ENCODE peak calls at places on chromosomes 12 and 14, in eight cellular contexts. One of them, this sample, is unnamed.

GRCh38 chr12:66438601-66439000 is 136.3 kb downstream of the HELB start:
- DNase-seq in cerebellum: no peak
- DNase-seq in SW 1271: no peak
- DNase-seq in effector memory CD8-positive, alpha-beta T cell: no peak
- DNase-seq in COR-L47: no peak
- DNase-seq in H54: no peak
- DNase-seq in choroid plexus epithelial cell: peak
- DNase-seq in astrocyte of the spinal cord: peak
- DNase-seq in this sample: peak

GRCh38 chr12:13197526-13198141 is 1.1 kb downstream of the EMP1 start:
- DNase-seq in effector memory CD8-positive, alpha-beta T cell: no peak
- DNase-seq in COR-L47: no peak
- DNase-seq in H54: no peak
- DNase-seq in cerebellum: no peak
- DNase-seq in SW 1271: no peak
- DNase-seq in astrocyte of the spinal cord: no peak
- DNase-seq in choroid plexus epithelial cell: no peak
- DNase-seq in this sample: peak

GRCh38 chr12:104314242-104314614 is 10.7 kb downstream of the EID3 start:
- DNase-seq in COR-L47: no peak
- DNase-seq in cerebellum: no peak
- DNase-seq in astrocyte of the spinal cord: no peak
- DNase-seq in choroid plexus epithelial cell: peak
- DNase-seq in effector memory CD8-positive, alpha-beta T cell: no peak
- DNase-seq in SW 1271: no peak
- DNase-seq in H54: no peak
- DNase-seq in this sample: peak

GRCh38 chr12:4505381-4505986 is 33.2 kb upstream of the RAD51AP1 start:
- DNase-seq in COR-L47: no peak
- DNase-seq in SW 1271: no peak
- DNase-seq in cerebellum: no peak
- DNase-seq in astrocyte of the spinal cord: peak
- DNase-seq in choroid plexus epithelial cell: peak
- DNase-seq in effector memory CD8-positive, alpha-beta T cell: no peak
- DNase-seq in H54: no peak
- DNase-seq in this sample: peak

GRCh38 chr14:31205681-31206535 is 1.7 kb downstream of the HECTD1 start:
- DNase-seq in effector memory CD8-positive, alpha-beta T cell: no peak
- DNase-seq in COR-L47: no peak
- DNase-seq in SW 1271: no peak
- DNase-seq in choroid plexus epithelial cell: peak
- DNase-seq in astrocyte of the spinal cord: peak
- DNase-seq in H54: no peak
- DNase-seq in cerebellum: no peak
- DNase-seq in this sample: peak

GRCh38 chr12:11607313-11608081 is 42.0 kb upstream of the ETV6 start:
- DNase-seq in effector memory CD8-positive, alpha-beta T cell: no peak
- DNase-seq in H54: no peak
- DNase-seq in SW 1271: no peak
- DNase-seq in cerebellum: no peak
- DNase-seq in COR-L47: no peak
- DNase-seq in choroid plexus epithelial cell: peak
- DNase-seq in astrocyte of the spinal cord: no peak
- DNase-seq in this sample: peak

GRCh38 chr14:37142835-37143499 is 29.4 kb downstream of the SLC25A21 start:
- DNase-seq in effector memory CD8-positive, alpha-beta T cell: no peak
- DNase-seq in SW 1271: no peak
- DNase-seq in astrocyte of the spinal cord: peak
- DNase-seq in cerebellum: no peak
- DNase-seq in H54: peak
- DNase-seq in COR-L47: no peak
- DNase-seq in choroid plexus epithelial cell: peak
- DNase-seq in this sample: peak

GRCh38 chr12:132366341-132366861 is 37.0 kb upstream of the GALNT9 start:
- DNase-seq in cerebellum: peak
- DNase-seq in SW 1271: no peak
- DNase-seq in choroid plexus epithelial cell: no peak
- DNase-seq in H54: no peak
- DNase-seq in COR-L47: no peak
- DNase-seq in effector memory CD8-positive, alpha-beta T cell: no peak
- DNase-seq in astrocyte of the spinal cord: no peak
- DNase-seq in this sample: no peak

GRCh38 chr14:102949062-102949800 is 26.8 kb downstream of the AMN start:
- DNase-seq in COR-L47: no peak
- DNase-seq in effector memory CD8-positive, alpha-beta T cell: no peak
- DNase-seq in SW 1271: no peak
- DNase-seq in astrocyte of the spinal cord: no peak
- DNase-seq in cerebellum: no peak
- DNase-seq in H54: no peak
- DNase-seq in choroid plexus epithelial cell: no peak
- DNase-seq in this sample: no peak

GRCh38 chr14:105205718-105206208 is 24.7 kb upstream of the NUDT14 start:
- DNase-seq in cerebellum: no peak
- DNase-seq in choroid plexus epithelial cell: no peak
- DNase-seq in COR-L47: peak
- DNase-seq in H54: no peak
- DNase-seq in astrocyte of the spinal cord: no peak
- DNase-seq in effector memory CD8-positive, alpha-beta T cell: no peak
- DNase-seq in SW 1271: no peak
- DNase-seq in this sample: no peak

GRCh38 chr12:81123611-81124010 is 45.7 kb downstream of the ACSS3 start:
- DNase-seq in effector memory CD8-positive, alpha-beta T cell: no peak
- DNase-seq in H54: no peak
- DNase-seq in choroid plexus epithelial cell: no peak
- DNase-seq in astrocyte of the spinal cord: no peak
- DNase-seq in cerebellum: no peak
- DNase-seq in COR-L47: no peak
- DNase-seq in SW 1271: no peak
- DNase-seq in this sample: no peak

GRCh38 chr12:68612245-68612644 is 1.5 kb downstream of the RAP1B start:
- DNase-seq in choroid plexus epithelial cell: peak
- DNase-seq in cerebellum: no peak
- DNase-seq in SW 1271: no peak
- DNase-seq in H54: no peak
- DNase-seq in effector memory CD8-positive, alpha-beta T cell: no peak
- DNase-seq in COR-L47: no peak
- DNase-seq in astrocyte of the spinal cord: peak
- DNase-seq in this sample: peak

GRCh38 chr14:94334837-94335236 is 11.7 kb upstream of the SERPINA6 start:
- DNase-seq in choroid plexus epithelial cell: peak
- DNase-seq in H54: no peak
- DNase-seq in COR-L47: no peak
- DNase-seq in astrocyte of the spinal cord: peak
- DNase-seq in effector memory CD8-positive, alpha-beta T cell: no peak
- DNase-seq in cerebellum: no peak
- DNase-seq in SW 1271: no peak
- DNase-seq in this sample: no peak

GRCh38 chr12:64256166-64256800 is 34.2 kb upstream of the KICS2 start:
- DNase-seq in choroid plexus epithelial cell: peak
- DNase-seq in SW 1271: peak
- DNase-seq in H54: no peak
- DNase-seq in cerebellum: peak
- DNase-seq in astrocyte of the spinal cord: peak
- DNase-seq in COR-L47: peak
- DNase-seq in effector memory CD8-positive, alpha-beta T cell: peak
- DNase-seq in this sample: peak

GRCh38 chr14:102525213-102526143 is 15.9 kb upstream of the ANKRD9 start:
- DNase-seq in COR-L47: peak
- DNase-seq in SW 1271: no peak
- DNase-seq in H54: no peak
- DNase-seq in choroid plexus epithelial cell: peak
- DNase-seq in cerebellum: no peak
- DNase-seq in effector memory CD8-positive, alpha-beta T cell: peak
- DNase-seq in astrocyte of the spinal cord: peak
- DNase-seq in this sample: peak

GRCh38 chr14:68544150-68544892 is 248.5 kb downstream of the ZFP36L1 start:
- DNase-seq in SW 1271: no peak
- DNase-seq in choroid plexus epithelial cell: peak
- DNase-seq in astrocyte of the spinal cord: peak
- DNase-seq in COR-L47: no peak
- DNase-seq in cerebellum: no peak
- DNase-seq in effector memory CD8-positive, alpha-beta T cell: no peak
- DNase-seq in H54: no peak
- DNase-seq in this sample: peak

GRCh38 chr14:71321556-71322315 is 414.5 kb downstream of the PCNX1 start:
- DNase-seq in SW 1271: no peak
- DNase-seq in cerebellum: peak
- DNase-seq in effector memory CD8-positive, alpha-beta T cell: no peak
- DNase-seq in COR-L47: peak
- DNase-seq in astrocyte of the spinal cord: peak
- DNase-seq in H54: no peak
- DNase-seq in choroid plexus epithelial cell: peak
- DNase-seq in this sample: peak

GRCh38 chr12:91099373-91099772 is 11.9 kb downstream of the LUM start:
- DNase-seq in COR-L47: no peak
- DNase-seq in cerebellum: no peak
- DNase-seq in choroid plexus epithelial cell: no peak
- DNase-seq in astrocyte of the spinal cord: no peak
- DNase-seq in effector memory CD8-positive, alpha-beta T cell: no peak
- DNase-seq in SW 1271: no peak
- DNase-seq in H54: no peak
- DNase-seq in this sample: no peak

GRCh38 chr12:71157601-71158233 is at the start of gene TSPAN8:
- DNase-seq in astrocyte of the spinal cord: no peak
- DNase-seq in H54: no peak
- DNase-seq in choroid plexus epithelial cell: no peak
- DNase-seq in COR-L47: peak
- DNase-seq in cerebellum: no peak
- DNase-seq in SW 1271: no peak
- DNase-seq in effector memory CD8-positive, alpha-beta T cell: no peak
- DNase-seq in this sample: no peak

GRCh38 chr12:115341442-115341841 is 657.5 kb upstream of the TBX3 start:
- DNase-seq in astrocyte of the spinal cord: peak
- DNase-seq in SW 1271: peak
- DNase-seq in H54: peak
- DNase-seq in COR-L47: no peak
- DNase-seq in effector memory CD8-positive, alpha-beta T cell: no peak
- DNase-seq in cerebellum: no peak
- DNase-seq in choroid plexus epithelial cell: peak
- DNase-seq in this sample: peak

GRCh38 chr14:22555573-22556011 is 33.4 kb downstream of the DAD1 start:
- DNase-seq in cerebellum: no peak
- DNase-seq in effector memory CD8-positive, alpha-beta T cell: peak
- DNase-seq in SW 1271: no peak
- DNase-seq in astrocyte of the spinal cord: no peak
- DNase-seq in H54: no peak
- DNase-seq in COR-L47: no peak
- DNase-seq in choroid plexus epithelial cell: no peak
- DNase-seq in this sample: no peak

GRCh38 chr12:87812711-87813110 is 216.5 kb downstream of the C12orf50 start:
- DNase-seq in cerebellum: no peak
- DNase-seq in H54: no peak
- DNase-seq in effector memory CD8-positive, alpha-beta T cell: no peak
- DNase-seq in SW 1271: no peak
- DNase-seq in COR-L47: peak
- DNase-seq in astrocyte of the spinal cord: peak
- DNase-seq in choroid plexus epithelial cell: no peak
- DNase-seq in this sample: no peak

GRCh38 chr12:74816398-74817175 is 279.0 kb downstream of the ATXN7L3B start:
- DNase-seq in astrocyte of the spinal cord: no peak
- DNase-seq in SW 1271: no peak
- DNase-seq in COR-L47: no peak
- DNase-seq in cerebellum: no peak
- DNase-seq in H54: no peak
- DNase-seq in effector memory CD8-positive, alpha-beta T cell: no peak
- DNase-seq in choroid plexus epithelial cell: no peak
- DNase-seq in this sample: no peak

GRCh38 chr14:105865266-105865903 is 339.0 kb downstream of the TMEM121 start:
- DNase-seq in H54: no peak
- DNase-seq in cerebellum: no peak
- DNase-seq in choroid plexus epithelial cell: no peak
- DNase-seq in effector memory CD8-positive, alpha-beta T cell: no peak
- DNase-seq in astrocyte of the spinal cord: no peak
- DNase-seq in SW 1271: no peak
- DNase-seq in COR-L47: no peak
- DNase-seq in this sample: no peak

GRCh38 chr14:56342419-56342901 is 224.2 kb downstream of the PELI2 start:
- DNase-seq in H54: no peak
- DNase-seq in effector memory CD8-positive, alpha-beta T cell: no peak
- DNase-seq in SW 1271: no peak
- DNase-seq in COR-L47: no peak
- DNase-seq in choroid plexus epithelial cell: peak
- DNase-seq in cerebellum: peak
- DNase-seq in astrocyte of the spinal cord: peak
- DNase-seq in this sample: peak

GRCh38 chr12:114671664-114672476 is 12.1 kb downstream of the TBX3 start:
- DNase-seq in effector memory CD8-positive, alpha-beta T cell: no peak
- DNase-seq in choroid plexus epithelial cell: no peak
- DNase-seq in COR-L47: no peak
- DNase-seq in SW 1271: no peak
- DNase-seq in astrocyte of the spinal cord: peak
- DNase-seq in H54: no peak
- DNase-seq in cerebellum: no peak
- DNase-seq in this sample: no peak

GRCh38 chr14:85528882-85529585 is 910 bp upstream of the FLRT2 start:
- DNase-seq in effector memory CD8-positive, alpha-beta T cell: no peak
- DNase-seq in COR-L47: no peak
- DNase-seq in SW 1271: no peak
- DNase-seq in astrocyte of the spinal cord: peak
- DNase-seq in H54: no peak
- DNase-seq in choroid plexus epithelial cell: peak
- DNase-seq in cerebellum: no peak
- DNase-seq in this sample: peak

GRCh38 chr12:108367436-108367835 is 28.3 kb upstream of the CMKLR1 start:
- DNase-seq in SW 1271: no peak
- DNase-seq in effector memory CD8-positive, alpha-beta T cell: no peak
- DNase-seq in COR-L47: no peak
- DNase-seq in choroid plexus epithelial cell: peak
- DNase-seq in astrocyte of the spinal cord: no peak
- DNase-seq in H54: no peak
- DNase-seq in cerebellum: peak
- DNase-seq in this sample: peak

GRCh38 chr14:26401170-26401968 is 196.5 kb downstream of the NOVA1 start:
- DNase-seq in effector memory CD8-positive, alpha-beta T cell: no peak
- DNase-seq in SW 1271: no peak
- DNase-seq in choroid plexus epithelial cell: no peak
- DNase-seq in COR-L47: no peak
- DNase-seq in cerebellum: peak
- DNase-seq in H54: no peak
- DNase-seq in astrocyte of the spinal cord: no peak
- DNase-seq in this sample: no peak

GRCh38 chr14:61229475-61229888 is 51.7 kb downstream of the TMEM30B start:
- DNase-seq in SW 1271: no peak
- DNase-seq in astrocyte of the spinal cord: no peak
- DNase-seq in cerebellum: no peak
- DNase-seq in effector memory CD8-positive, alpha-beta T cell: no peak
- DNase-seq in H54: no peak
- DNase-seq in choroid plexus epithelial cell: no peak
- DNase-seq in COR-L47: peak
- DNase-seq in this sample: no peak

This sample was measured in fibroblast of pulmonary artery.